ENCODE peak calls at places on chromosome 17, in five cellular contexts. H, O, P, Y and Z are unnamed samples.

GRCh38 chr17:27562777-27563455 is 68.1 kb upstream of the LGALS9 start:
- DNase-seq in Y (no peak), P (no peak), O (no peak), H (no peak), Z (no peak)

GRCh38 chr17:68011199-68011665 is 15.0 kb upstream of the C17orf58 start:
- DNase-seq in P (peak; percentile 40), Y (peak; percentile 50), H (no peak), O (no peak), Z (peak; percentile 49)

GRCh38 chr17:50268040-50268439 is 6.2 kb upstream of the TMEM92 start:
- DNase-seq in O (no peak), P (no peak), Y (no peak), H (no peak), Z (no peak)

GRCh38 chr17:79740413-79740812 is 9.7 kb downstream of the ENPP7 start:
- DNase-seq in P (no peak), Y (peak; percentile 45), O (no peak), H (no peak), Z (no peak)

GRCh38 chr17:28689011-28689410 is 22.7 kb downstream of the PROCA1 start:
- DNase-seq in Y (no peak), H (no peak), O (no peak), P (no peak), Z (no peak)

GRCh38 chr17:50774225-50774803 is 7.0 kb upstream of the ANKRD40CL start:
- DNase-seq in Y (no peak), O (no peak), H (no peak), P (no peak), Z (no peak)

GRCh38 chr17:71023631-71024030 is 854.3 kb downstream of the KCNJ2 start:
- DNase-seq in H (peak; percentile 4), O (no peak), P (no peak), Y (no peak), Z (peak; percentile 92)

GRCh38 chr17:39674702-39675389 is 6.6 kb downstream of the PNMT start:
- DNase-seq in P (peak; percentile 34), O (no peak), Y (peak; percentile 73), H (no peak), Z (peak; percentile 41)

GRCh38 chr17:32518856-32519768 is 32.3 kb downstream of the CDK5R1 start:
- DNase-seq in P (peak; percentile 27), Y (peak; percentile 37), H (peak; percentile 24), O (peak; percentile 18), Z (peak; percentile 64)

GRCh38 chr17:76493505-76494167 is 7.6 kb downstream of the RHBDF2 start:
- DNase-seq in O (no peak), H (no peak), P (no peak), Y (no peak), Z (no peak)

GRCh38 chr17:76120658-76121008 is 17.0 kb upstream of the EXOC7 start:
- DNase-seq in Y (no peak), H (no peak), O (no peak), P (no peak), Z (no peak)

GRCh38 chr17:17533901-17534441 is 37.8 kb upstream of the RASD1 start:
- DNase-seq in Y (peak; percentile 82), H (no peak), P (no peak), O (no peak), Z (no peak)

GRCh38 chr17:29107933-29108805 is 65.2 kb downstream of the PIPOX start:
- DNase-seq in P (no peak), O (no peak), H (no peak), Y (peak; percentile 96), Z (peak; percentile 68)

GRCh38 chr17:41008811-41009210 is at the start of gene KRTAP3-1:
- DNase-seq in P (no peak), H (no peak), Y (no peak), O (no peak), Z (no peak)

GRCh38 chr17:48307814-48308411 is 122.1 kb downstream of the SKAP1 start:
- DNase-seq in H (peak; percentile 73), P (peak; percentile 70), Y (peak; percentile 62), O (no peak), Z (peak; percentile 53)

GRCh38 chr17:74825003-74825627 is 34.6 kb downstream of the GRIN2C start:
- DNase-seq in O (no peak), P (no peak), H (no peak), Y (no peak), Z (no peak)

GRCh38 chr17:75411328-75412067 is 6.0 kb upstream of the GRB2 start:
- DNase-seq in H (no peak), P (no peak), O (no peak), Y (no peak), Z (no peak)

GRCh38 chr17:68955181-68955841 is at the start of gene ABCA8:
- DNase-seq in P (peak; percentile 84), Y (peak; percentile 13), O (no peak), H (peak; percentile 80), Z (no peak)

GRCh38 chr17:35074711-35075707 is 11.5 kb upstream of the RFFL start:
- DNase-seq in H (no peak), Y (no peak), P (no peak), O (no peak), Z (no peak)

GRCh38 chr17:76893623-76894358 is 25.6 kb downstream of the MGAT5B start:
- DNase-seq in Y (no peak), P (no peak), O (no peak), H (no peak), Z (no peak)

GRCh38 chr17:31433091-31433790 is 41.8 kb downstream of the RAB11FIP4 start:
- DNase-seq in O (no peak), P (no peak), H (no peak), Y (no peak), Z (no peak)

GRCh38 chr17:20223808-20224328 is 214.7 kb downstream of the SPECC1 start:
- DNase-seq in H (peak; percentile 9), O (no peak), Y (no peak), P (no peak), Z (no peak)

GRCh38 chr17:20228410-20228809 is 219.3 kb downstream of the SPECC1 start:
- DNase-seq in H (no peak), P (no peak), O (no peak), Y (no peak), Z (no peak)

GRCh38 chr17:20224379-20224778 is 215.2 kb downstream of the SPECC1 start:
- DNase-seq in P (no peak), O (no peak), Y (no peak), H (no peak), Z (no peak)

GRCh38 chr17:20226814-20227482 is 217.8 kb downstream of the SPECC1 start:
- DNase-seq in Y (peak; percentile 75), H (peak; percentile 84), P (peak; percentile 76), O (no peak), Z (peak; percentile 56)

DNA sequence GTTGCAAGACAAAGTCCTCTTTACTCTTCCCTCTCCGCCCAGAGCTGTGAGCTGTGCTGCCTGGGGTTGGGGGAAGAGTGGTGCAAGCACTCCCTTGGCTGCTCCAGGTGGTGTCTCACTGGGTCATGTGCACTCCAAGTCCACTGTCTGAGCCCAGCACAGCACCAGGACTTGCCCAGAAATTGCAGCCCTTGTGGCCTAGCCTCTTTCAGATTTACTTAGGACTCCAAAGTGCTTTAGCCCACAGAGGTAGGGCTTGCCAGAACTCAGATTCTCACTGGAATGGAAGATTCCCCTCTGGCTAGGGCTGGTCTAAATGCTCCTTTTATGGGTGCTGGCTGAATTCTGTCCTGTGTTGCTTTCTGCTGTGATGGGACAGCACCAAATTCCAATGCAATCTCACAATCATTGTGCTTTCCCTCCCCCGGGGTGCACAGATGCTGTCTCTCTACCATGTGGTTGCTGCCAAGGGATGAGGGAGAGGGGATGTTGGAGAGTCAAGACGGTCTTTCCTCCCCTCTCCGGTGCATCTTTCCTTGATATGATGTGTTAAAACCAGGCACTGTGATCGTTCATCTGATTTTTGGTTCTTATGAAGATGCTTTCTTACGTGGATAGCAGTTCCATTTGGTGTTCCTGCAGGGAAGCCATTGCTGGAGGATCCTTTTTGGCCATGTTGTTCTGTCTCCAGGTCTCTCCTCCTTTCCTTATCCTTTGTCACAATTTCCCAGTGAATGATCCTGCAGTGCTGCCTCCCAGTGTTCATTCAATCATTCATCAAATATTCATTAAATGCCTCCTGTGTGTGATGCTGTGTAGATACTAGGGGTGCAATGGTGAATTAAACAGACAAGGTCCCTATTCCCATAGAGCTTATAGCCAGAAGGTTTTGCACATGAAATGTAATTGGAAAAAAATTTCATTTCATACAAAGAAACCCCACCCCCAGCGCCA is 216.3 kb downstream of the SPECC1 start:
- DNase-seq in Y (no peak), P (peak; percentile 4), H (no peak), O (no peak), Z (no peak)
- TF ChIP-seq CTCF in Y (no peak), P (no peak), H (no peak), O (peak; percentile 11), Z (no peak)

DNA sequence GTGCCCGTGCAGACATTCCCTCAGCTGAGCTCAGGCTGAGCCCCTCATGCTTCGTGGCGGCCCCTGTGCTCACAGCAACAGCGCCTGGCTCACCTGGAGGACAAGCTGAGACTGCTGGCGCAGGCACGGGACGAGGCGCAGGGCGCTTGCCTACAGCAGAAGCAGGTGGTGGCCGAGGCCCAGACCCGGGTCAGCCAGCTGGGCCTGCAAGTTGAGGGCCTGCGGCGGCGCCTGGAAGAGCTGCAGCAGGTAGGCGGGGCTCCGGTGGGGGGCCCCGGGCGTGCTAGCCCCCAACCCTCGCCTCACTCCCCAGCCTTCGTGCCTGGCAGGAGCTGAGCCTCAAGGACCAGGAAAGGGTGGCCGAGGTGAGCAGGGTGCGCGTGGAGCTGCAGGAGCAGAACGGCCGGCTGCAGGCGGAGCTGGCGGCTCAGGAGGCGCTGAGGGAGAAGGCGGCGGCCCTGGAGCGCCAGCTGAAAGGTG is 1.4 kb upstream of the RAC3 start:
- DNase-seq in O (no peak), P (no peak), H (no peak), Y (no peak), Z (no peak)
- H3K4me3 ChIP-seq in O (no peak overlapping the region), P (no peak overlapping the region), H (no peak overlapping the region), Y (no peak overlapping the region), Z (no peak overlapping the region)

DNA sequence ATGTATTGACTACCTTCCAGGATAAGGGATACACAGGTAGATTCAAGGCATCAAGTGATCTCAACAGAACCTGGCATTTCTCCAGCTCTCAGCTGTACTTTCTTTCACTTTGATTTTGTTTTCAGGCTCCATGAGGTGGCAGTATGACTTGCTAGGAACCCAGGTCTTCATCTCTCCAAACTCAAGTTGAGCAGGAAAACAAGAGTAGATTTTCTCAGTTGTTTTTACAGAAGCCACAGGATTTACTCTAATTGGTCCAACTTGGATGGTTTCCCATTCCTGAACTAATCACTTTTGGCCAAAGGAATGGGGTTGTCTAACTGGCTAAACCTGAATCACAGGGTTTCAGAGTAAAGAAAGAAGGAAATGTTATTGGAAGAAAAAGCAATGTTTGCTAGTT is 146.6 kb downstream of the TRIM37 start:
- DNase-seq in H (peak; percentile 78), Y (peak; percentile 28), O (peak; percentile 5), P (peak; percentile 68), Z (no peak)
- TF ChIP-seq CTCF in H (peak; percentile 47), Y (peak; percentile 27), O (peak; percentile 19), P (peak; percentile 23), Z (peak; percentile 34)

GRCh38 chr17:60766778-60767190 is 89.1 kb downstream of the BCAS3 start:
- DNase-seq in O (no peak), P (no peak), Y (no peak), H (no peak), Z (no peak)
- H3K4me3 ChIP-seq in O (no peak overlapping the region), P (no peak overlapping the region), Y (no peak overlapping the region), H (no peak overlapping the region), Z (no peak overlapping the region)

GRCh38 chr17:58317421-58318064 is 11.1 kb downstream of the TSPOAP1 start:
- DNase-seq in Y (peak; percentile 45), P (peak; percentile 57), O (peak; percentile 14), H (peak; percentile 33), Z (peak; percentile 70)
- TF ChIP-seq CTCF in Y (peak; percentile 71), P (peak; percentile 64), O (peak; percentile 84), H (peak; percentile 78), Z (peak; percentile 94)